ENCODE peak calls at places on chromosomes 4 and X, in four cellular contexts. W, U, Y and N are unnamed samples.

GRCh38 chr4:156638332-156638731 is 333.3 kb downstream of the PDGFC start:
- DNase-seq in Y (no peak), U (no peak), W (no peak), N (no peak)

GRCh38 chrX:105063743-105064142 is 156.8 kb downstream of the TEX13A start:
- DNase-seq in W (no peak), U (no peak), Y (no peak), N (no peak)

GRCh38 chrX:100812216-100813158 is 7.7 kb upstream of the CSTF2 start:
- DNase-seq in W (no peak), Y (no peak), U (no peak), N (no peak)

GRCh38 chr4:168685136-168685535 is 188.3 kb downstream of the PALLD start:
- DNase-seq in Y (no peak), W (peak; percentile 51), U (no peak), N (no peak)

GRCh38 chr4:87103691-87104187 is 116.7 kb downstream of the KLHL8 start:
- DNase-seq in Y (no peak), U (no peak), W (no peak), N (peak; percentile 49)

GRCh38 chr4:58766763-58767162 is 1656.6 kb upstream of the IGFBP7 start:
- DNase-seq in U (no peak), Y (no peak), W (no peak), N (no peak)

GRCh38 chr4:3676907-3677495 is 89.2 kb upstream of the ADRA2C start:
- DNase-seq in W (no peak), Y (no peak), U (peak; percentile 14), N (no peak)

GRCh38 chrX:46325312-46325877 is 219.8 kb downstream of the ZNF674 start:
- DNase-seq in U (no peak), W (no peak), Y (no peak), N (peak; percentile 79)

GRCh38 chr4:123547167-123547817 is 150.7 kb downstream of the SPRY1 start:
- DNase-seq in W (no peak), Y (peak; percentile 69), U (peak; percentile 22), N (no peak)

GRCh38 chr4:3317656-3318211 is 24.9 kb downstream of the RGS12 start:
- DNase-seq in Y (peak; percentile 29), W (no peak), U (no peak), N (no peak)

GRCh38 chrX:39896951-39897740 is 200.6 kb downstream of the BCOR start:
- DNase-seq in U (no peak), W (peak; percentile 15), Y (peak; percentile 55), N (peak; percentile 86)

GRCh38 chrX:11626351-11626750 is 39.4 kb downstream of the ARHGAP6 start:
- DNase-seq in U (no peak), Y (no peak), W (no peak), N (no peak)

GRCh38 chr4:55336138-55337034 is 9.7 kb upstream of the SRD5A3 start:
- DNase-seq in U (no peak), W (peak; percentile 100), Y (no peak), N (peak; percentile 71)

GRCh38 chr4:166941629-166942028 is 292.7 kb downstream of the SPOCK3 start:
- DNase-seq in U (no peak), W (no peak), Y (no peak), N (no peak)